ENCODE peak calls at places on chromosomes 7 and 10, in five cellular contexts. U is A549, Z is WTC11, L is K562, F is HepG2. N is an unnamed sample.

GRCh38 chr7:117750612-117751563 is 122.4 kb downstream of the CTTNBP2 start:
- DNase-seq in U (peak), Z (no peak), L (peak), F (peak), N (no peak)

GRCh38 chr7:150344299-150344698 is 2.9 kb upstream of the RARRES2 start:
- DNase-seq in U (no peak), Z (no peak), L (no peak), F (no peak), N (no peak)

GRCh38 chr10:132134541-132135397 is 52.0 kb upstream of the DPYSL4 start:
- DNase-seq in U (no peak), Z (no peak), L (no peak), F (no peak), N (no peak)

GRCh38 chr10:79407811-79408795 is 37.3 kb downstream of the ZCCHC24 start:
- DNase-seq in U (no peak), Z (no peak), L (no peak), F (no peak), N (no peak)

GRCh38 chr10:48551796-48552591 is 52.9 kb downstream of the ARHGAP22 start:
- DNase-seq in U (peak), Z (peak), L (peak), F (no peak), N (no peak)

GRCh38 chr7:111560773-111561658 is 1.3 kb downstream of the IMMP2L start:
- DNase-seq in U (no peak), Z (no peak), L (no peak), F (peak), N (no peak)

GRCh38 chr7:135249901-135250300 is 16.3 kb downstream of the STRA8 start:
- DNase-seq in U (no peak), Z (no peak), L (no peak), F (no peak), N (no peak)

GRCh38 chr7:150937848-150938561 is 40.1 kb downstream of the KCNH2 start:
- DNase-seq in U (no peak), Z (no peak), L (no peak), F (no peak), N (no peak)

GRCh38 chr10:102859911-102860310 is 5.9 kb downstream of the BORCS7 start:
- DNase-seq in U (no peak), Z (no peak), L (no peak), F (no peak), N (no peak)

GRCh38 chr10:131070856-131071255 is 240.7 kb downstream of the TCERG1L start:
- DNase-seq in U (no peak), Z (no peak), L (no peak), F (no peak), N (no peak)

GRCh38 chr10:45817912-45818311 is 29.4 kb downstream of the AGAP4 start:
- DNase-seq in U (no peak), Z (no peak), L (no peak), F (no peak), N (no peak)

GRCh38 chr7:36658603-36659516 is 65.4 kb downstream of the AOAH start:
- DNase-seq in U (peak), Z (no peak), L (no peak), F (peak), N (no peak)

GRCh38 chr10:122206471-122207065 is 64.5 kb upstream of the BTBD16 start:
- DNase-seq in U (no peak), Z (no peak), L (no peak), F (no peak), N (no peak)

GRCh38 chr7:139854803-139855497 is 25.9 kb downstream of the TBXAS1 start:
- DNase-seq in U (no peak), Z (no peak), L (no peak), F (no peak), N (no peak)

GRCh38 chr7:31066516-31067130 is 14.5 kb downstream of the ADCYAP1R1 start:
- DNase-seq in U (no peak), Z (no peak), L (no peak), F (no peak), N (no peak)

GRCh38 chr10:1377756-1378397 is 321.7 kb downstream of the WDR37 start:
- DNase-seq in U (no peak), Z (no peak), L (no peak), F (no peak), N (no peak)

GRCh38 chr10:1379601-1380000 is 323.4 kb downstream of the WDR37 start:
- DNase-seq in U (no peak), Z (peak), L (no peak), F (no peak), N (no peak)

GRCh38 chr10:1377231-1377630 is 321.0 kb downstream of the WDR37 start:
- DNase-seq in U (no peak), Z (no peak), L (no peak), F (no peak), N (no peak)

GRCh38 chr10:1380075-1380793 is 324.0 kb downstream of the WDR37 start:
- DNase-seq in U (no peak), Z (no peak), L (no peak), F (no peak), N (no peak)

DNA sequence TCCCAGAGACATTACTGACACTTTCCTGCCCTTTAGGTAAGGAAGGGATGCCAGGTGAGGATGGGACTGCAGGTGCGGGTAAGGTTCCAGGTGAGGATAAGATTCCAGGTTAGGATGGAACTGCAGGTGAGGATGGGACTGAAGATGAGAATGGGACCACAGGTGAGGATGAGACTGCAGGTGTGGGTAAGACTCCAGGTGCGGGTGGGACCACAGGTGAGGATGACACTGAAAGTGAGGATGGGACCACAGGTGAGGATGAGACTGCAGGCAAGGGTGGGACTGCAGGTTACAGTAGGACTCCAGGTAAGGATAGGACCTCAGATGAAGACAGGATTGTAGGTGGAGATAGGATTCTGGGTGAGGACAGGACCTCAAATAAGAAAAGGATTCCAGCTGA is 322.3 kb downstream of the WDR37 start:
- DNase-seq in U (no peak), Z (no peak), L (no peak), F (no peak), N (no peak)
- TF ChIP-seq ESRRA in U (no peak), Z (no peak), L (no peak), F (no peak), N (no peak)

GRCh38 chr10:35217458-35217857 is 90.8 kb downstream of the CREM start:
- DNase-seq in U (no peak), Z (no peak), L (no peak), F (no peak), N (no peak)
- TF ChIP-seq ESRRA in U (no peak), Z (no peak), L (no peak), F (no peak), N (no peak)

GRCh38 chr10:93248583-93249227 is 175.0 kb downstream of the CYP26A1 start:
- DNase-seq in U (no peak), Z (no peak), L (peak), F (no peak), N (no peak)
- TF ChIP-seq ESRRA in U (no peak), Z (no peak), L (no peak), F (no peak), N (no peak)

GRCh38 chr7:1232103-1232466 is 587 bp upstream of the UNCX start:
- DNase-seq in U (no peak), Z (no peak), L (no peak), F (no peak), N (no peak)

GRCh38 chr7:1229956-1230355 is 2.7 kb upstream of the UNCX start:
- DNase-seq in U (no peak), Z (peak), L (no peak), F (no peak), N (no peak)

GRCh38 chr7:1230411-1231213 is 2.1 kb upstream of the UNCX start:
- DNase-seq in U (no peak), Z (peak), L (no peak), F (no peak), N (no peak)

GRCh38 chr7:1232623-1233327 is at the start of gene UNCX:
- DNase-seq in U (no peak), Z (peak), L (no peak), F (no peak), N (no peak)

GRCh38 chr7:1231214-1232102 is 1.2 kb upstream of the UNCX start:
- DNase-seq in U (no peak), Z (peak), L (no peak), F (no peak), N (no peak)
- TF ChIP-seq ESRRA in U (no peak), Z (no peak), L (no peak), F (no peak), N (no peak)

GRCh38 chr10:32109603-32110002 is 53.4 kb upstream of the KIF5B start:
- DNase-seq in U (no peak), Z (peak), L (no peak), F (no peak), N (no peak)

GRCh38 chr10:32110790-32111189 is 54.6 kb upstream of the KIF5B start:
- DNase-seq in U (no peak), Z (no peak), L (no peak), F (no peak), N (no peak)

GRCh38 chr10:32111585-32111984 is 55.4 kb upstream of the KIF5B start:
- DNase-seq in U (no peak), Z (no peak), L (no peak), F (peak), N (no peak)

GRCh38 chr10:32114500-32114899 is 58.3 kb upstream of the KIF5B start:
- DNase-seq in U (no peak), Z (no peak), L (no peak), F (no peak), N (no peak)

DNA sequence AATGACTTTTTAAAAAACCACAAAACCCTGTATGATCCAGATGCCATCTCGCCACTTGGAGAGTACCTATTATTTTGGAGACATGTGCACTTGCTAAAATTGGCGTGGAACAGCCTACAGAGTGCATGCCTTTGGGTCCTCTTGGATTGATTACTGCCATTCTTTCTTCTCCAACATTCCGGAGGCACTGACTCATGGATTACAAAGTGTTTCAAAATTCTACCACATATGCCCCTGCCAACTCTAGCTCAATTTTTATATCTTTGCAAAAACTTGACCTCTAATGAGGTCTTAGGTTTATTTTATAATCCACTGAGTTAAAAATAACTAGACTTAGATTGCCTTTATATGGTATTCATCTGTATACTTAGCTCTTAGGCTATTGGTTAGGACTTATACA is 55.8 kb upstream of the KIF5B start:
- DNase-seq in U (no peak), Z (no peak), L (no peak), F (peak), N (no peak)
- TF ChIP-seq ESRRA in U (no peak), Z (no peak), L (no peak), F (no peak), N (no peak)

DNA sequence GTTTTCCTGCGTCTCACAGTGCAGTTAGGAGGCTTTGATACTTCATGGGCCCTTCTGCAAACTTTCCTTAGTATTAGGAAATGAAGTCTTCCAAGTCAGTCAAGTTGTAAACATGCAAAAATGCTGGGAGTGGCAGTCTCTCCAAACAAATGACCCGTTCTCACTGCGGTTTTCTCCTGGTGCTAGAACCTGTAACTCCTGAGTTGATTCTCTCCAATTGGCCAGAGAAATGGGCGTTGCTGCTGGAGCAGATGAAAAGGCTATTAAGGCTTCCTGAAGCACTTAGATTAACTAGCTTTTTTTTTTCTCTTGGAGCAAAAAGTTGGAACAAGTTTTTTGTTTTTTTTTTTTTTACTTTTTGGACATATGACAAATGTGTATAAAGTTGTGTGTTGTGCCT is 393.9 kb upstream of the GALNT17 start:
- DNase-seq in U (peak), Z (no peak), L (no peak), F (no peak), N (no peak)
- TF ChIP-seq ESRRA in U (no peak), Z (no peak), L (no peak), F (no peak), N (no peak)

DNA sequence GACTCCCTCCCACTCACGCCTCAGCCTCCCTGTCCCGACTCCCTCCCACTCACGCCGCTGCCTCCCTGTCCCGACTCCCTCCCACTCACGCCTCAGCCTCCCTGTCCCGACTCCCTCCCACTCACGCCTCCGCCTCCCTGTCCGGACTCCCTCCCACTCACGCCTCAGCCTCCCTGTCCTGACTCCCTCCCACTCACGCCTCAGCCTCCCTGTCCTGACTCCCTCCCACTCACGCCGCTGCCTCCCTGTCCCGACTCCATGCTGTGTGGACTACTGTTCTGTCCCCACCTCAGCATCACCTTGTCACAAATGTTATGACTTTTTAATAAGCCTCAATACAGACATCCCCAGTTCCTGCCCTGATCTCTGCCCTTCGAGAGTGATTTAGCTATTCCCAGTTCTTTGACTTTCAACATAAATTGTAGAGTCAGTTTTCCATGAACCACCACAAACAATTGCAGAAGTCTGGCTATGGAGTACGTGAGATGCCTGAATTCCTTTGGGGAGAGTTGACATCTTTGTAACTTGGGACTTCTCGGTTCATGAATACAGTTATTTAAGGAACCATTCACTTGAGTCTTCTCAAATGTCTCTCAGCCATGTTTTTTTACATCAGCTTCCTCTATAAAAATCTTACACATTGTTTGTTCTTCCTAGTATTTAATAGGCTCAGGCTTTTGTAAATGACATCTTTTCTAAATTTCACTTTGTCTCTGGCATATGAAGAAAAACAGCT is 71.9 kb downstream of the FOXL3 start:
- DNase-seq in U (no peak), Z (no peak), L (no peak), F (no peak), N (no peak)
- TF ChIP-seq ESRRA in U (no peak), Z (no peak), L (no peak), F (no peak), N (no peak)